ENCODE peak calls at places on chromosomes 7 and 10, in four cellular contexts. J, H, P and S are unnamed samples.

GRCh38 chr10:93917814-93918213 is 24.0 kb downstream of the SLC35G1 start:
- DNase-seq in J (no peak), H (no peak), P (no peak), S (no peak)

GRCh38 chr7:107594961-107595737 is 15.1 kb downstream of the BCAP29 start:
- DNase-seq in J (no peak), H (peak; percentile 99), P (no peak), S (no peak)

GRCh38 chr7:102042016-102042656 is 224.7 kb downstream of the CUX1 start:
- DNase-seq in J (no peak), H (peak; percentile 79), P (no peak), S (no peak)

GRCh38 chr10:11215468-11215867 is 197.8 kb downstream of the CELF2 start:
- DNase-seq in J (no peak), H (no peak), P (no peak), S (no peak)

GRCh38 chr7:100102950-100103840 is 1.8 kb downstream of the AP4M1 start:
- DNase-seq in J (no peak), H (peak; percentile 85), P (no peak), S (no peak)

GRCh38 chr10:47330804-47331203 is 8.6 kb downstream of the GDF2 start:
- DNase-seq in J (peak; percentile 58), H (no peak), P (no peak), S (no peak)

GRCh38 chr10:33279791-33280190 is 54.7 kb downstream of the NRP1 start:
- DNase-seq in J (no peak), H (peak; percentile 79), P (no peak), S (no peak)

GRCh38 chr7:128271471-128272454 is 30.7 kb downstream of the LEP start:
- DNase-seq in J (no peak), H (no peak), P (no peak), S (peak; percentile 49)

GRCh38 chr7:150406565-150407421 is 27.7 kb downstream of the ZNF775 start:
- DNase-seq in J (no peak), H (no peak), P (peak; percentile 44), S (no peak)

GRCh38 chr10:121527690-121528089 is 70.6 kb downstream of the FGFR2 start:
- DNase-seq in J (no peak), H (peak; percentile 7), P (no peak), S (peak; percentile 51)

GRCh38 chr7:17535776-17536175 is 237.3 kb downstream of the AHR start:
- DNase-seq in J (no peak), H (peak; percentile 61), P (no peak), S (no peak)

GRCh38 chr7:157979631-157980340 is 607.8 kb downstream of the PTPRN2 start:
- DNase-seq in J (no peak), H (no peak), P (no peak), S (no peak)

GRCh38 chr7:41574377-41574776 is 128.5 kb downstream of the INHBA start:
- DNase-seq in J (no peak), H (peak; percentile 64), P (no peak), S (no peak)

GRCh38 chr7:47553309-47553708 is 28.6 kb downstream of the TNS3 start:
- DNase-seq in J (no peak), H (no peak), P (no peak), S (no peak)

GRCh38 chr7:31171216-31171750 is 119.2 kb downstream of the ADCYAP1R1 start:
- DNase-seq in J (no peak), H (no peak), P (no peak), S (no peak)

GRCh38 chr10:102914781-102915180 is 3.3 kb upstream of the CNNM2 start:
- DNase-seq in J (no peak), H (no peak), P (no peak), S (no peak)

GRCh38 chr10:97858001-97858439 is 8.4 kb downstream of the GOLGA7B start:
- DNase-seq in J (no peak), H (no peak), P (no peak), S (no peak)

GRCh38 chr10:129046074-129046681 is 420.9 kb upstream of the MGMT start:
- DNase-seq in J (no peak), H (no peak), P (no peak), S (no peak)

GRCh38 chr10:515674-516073 is 173.8 kb downstream of the DIP2C start:
- DNase-seq in J (no peak), H (no peak), P (no peak), S (no peak)

GRCh38 chr7:146387140-146387539 is 270.5 kb downstream of the CNTNAP2 start:
- DNase-seq in J (no peak), H (no peak), P (no peak), S (no peak)

GRCh38 chr7:111364413-111364812 is 197.9 kb downstream of the IMMP2L start:
- DNase-seq in J (no peak), H (peak; percentile 59), P (no peak), S (no peak)

GRCh38 chr10:120761951-120762350 is 89.2 kb upstream of the WDR11 start:
- DNase-seq in J (no peak), H (no peak), P (no peak), S (no peak)

GRCh38 chr10:78215645-78216044 is 182.0 kb downstream of the RPS24 start:
- DNase-seq in J (peak; percentile 45), H (peak; percentile 24), P (no peak), S (no peak)

GRCh38 chr7:107387077-107387476 is 82.8 kb upstream of the GPR22 start:
- DNase-seq in J (no peak), H (peak; percentile 49), P (no peak), S (peak; percentile 19)

GRCh38 chr10:13163859-13164258 is 2.5 kb downstream of the MCM10 start:
- DNase-seq in J (no peak), H (no peak), P (no peak), S (no peak)

GRCh38 chr7:133789951-133790350 is 337.2 kb upstream of the LRGUK start:
- DNase-seq in J (no peak), H (peak; percentile 36), P (no peak), S (peak; percentile 6)

GRCh38 chr7:66379761-66380160 is 174.6 kb downstream of the TPST1 start:
- DNase-seq in J (no peak), H (peak; percentile 84), P (no peak), S (no peak)

GRCh38 chr10:103666109-103666508 is 172.6 kb downstream of the NEURL1 start:
- DNase-seq in J (no peak), H (peak; percentile 74), P (no peak), S (peak; percentile 79)